ENCODE peak calls at places on chromosomes 7 and 10, in seven cellular contexts. H is left lung; E is stimulated activated CD4-positive, alpha-beta T cell treated with anti-CD3 and anti-CD28 coated beads, Interleukin-2, amount 100 ng/mL, for 48 hours; C is HuH-7.5; W is EL; I is T-helper 2 cell; J is effector CD4-positive, alpha-beta T cell. B is an unnamed sample.

GRCh38 chr10:65565246-65565645 is 1360.6 kb upstream of the LRRTM3 start:
- DNase-seq in H (no peak), E (no peak), C (no peak), W (no peak), I (no peak), J (no peak), B (no peak)

GRCh38 chr7:144137501-144137900 is 14.5 kb downstream of the OR2A14 start:
- DNase-seq in H (no peak), E (no peak), C (no peak), W (no peak), I (no peak), J (no peak), B (no peak)

GRCh38 chr10:102342958-102343357 is 52.5 kb upstream of the NFKB2 start:
- DNase-seq in H (no peak), E (no peak), C (no peak), W (peak; percentile 70), I (no peak), J (no peak), B (peak; percentile 39)

GRCh38 chr7:137245890-137246289 is 97.6 kb downstream of the PTN start:
- DNase-seq in H (no peak), E (no peak), C (no peak), W (peak; percentile 30), I (no peak), J (no peak), B (no peak)

GRCh38 chr10:111076682-111077661 is at the start of gene ADRA2A:
- DNase-seq in H (peak; percentile 80), E (peak; percentile 12), C (peak; percentile 81), W (peak; percentile 80), I (no peak), J (no peak), B (peak; percentile 47)

GRCh38 chr10:48302515-48303476 is 3.7 kb upstream of the MAPK8 start:
- DNase-seq in H (no peak), E (no peak), C (no peak), W (no peak), I (no peak), J (no peak), B (no peak)

GRCh38 chr10:12825255-12825654 is 176.3 kb downstream of the CCDC3 start:
- DNase-seq in H (no peak), E (no peak), C (no peak), W (peak; percentile 14), I (no peak), J (no peak), B (no peak)

GRCh38 chr10:7915923-7916322 is 97.6 kb downstream of the TAF3 start:
- DNase-seq in H (no peak), E (no peak), C (no peak), W (peak; percentile 19), I (no peak), J (no peak), B (no peak)

GRCh38 chr7:76074972-76075370 is 27.1 kb downstream of the MDH2 start:
- DNase-seq in H (no peak), E (no peak), C (no peak), W (peak; percentile 48), I (no peak), J (no peak), B (no peak)

GRCh38 chr10:10792681-10793080 is 225.0 kb upstream of the CELF2 start:
- DNase-seq in H (no peak), E (no peak), C (no peak), W (peak; percentile 97), I (no peak), J (no peak), B (peak; percentile 97)

GRCh38 chr7:121109145-121109544 is 120.6 kb downstream of the CPED1 start:
- DNase-seq in H (no peak), E (no peak), C (no peak), W (no peak), I (no peak), J (no peak), B (no peak)

GRCh38 chr7:143882611-143883078 is 19.3 kb downstream of the TCAF1 start:
- DNase-seq in H (peak; percentile 81), E (no peak), C (peak; percentile 39), W (peak; percentile 72), I (no peak), J (no peak), B (peak; percentile 59)

GRCh38 chr7:147485660-147486210 is 1104.8 kb upstream of the C7orf33 start:
- DNase-seq in H (no peak), E (no peak), C (no peak), W (no peak), I (no peak), J (no peak), B (no peak)

GRCh38 chr7:73761854-73762658 is 8.0 kb downstream of the CLDN3 start:
- DNase-seq in H (no peak), E (no peak), C (no peak), W (no peak), I (no peak), J (no peak), B (no peak)

B was measured in myocyte.